ENCODE peak calls at places on chromosomes 11 and 22, in seven cellular contexts. T, X, V, W, L, U and S are unnamed samples. For H3K36me3 and H3K4me1, the result is how much of the 10 kb centered on the place peaks cover.

GRCh38 chr11:19628018-19628417 is 84.6 kb upstream of the NAV2 start:
- DNase-seq in T (peak), X (peak), V (no peak), W (no peak), L (no peak), U (peak), S (no peak)

GRCh38 chr11:2376751-2377451 is at the start of gene CD81:
- DNase-seq in T (peak), X (no peak), V (peak), W (no peak), L (peak), U (no peak), S (peak)

GRCh38 chr11:100563541-100564280 is 123.4 kb upstream of the ARHGAP42 start:
- DNase-seq in T (peak), X (no peak), V (no peak), W (no peak), L (no peak), U (no peak), S (no peak)

GRCh38 chr22:17777005-17777716 is 2.9 kb upstream of the BID start:
- DNase-seq in T (no peak), X (no peak), V (peak), W (no peak), L (no peak), U (no peak), S (peak)

GRCh38 chr11:40722179-40722795 is 737.2 kb downstream of the LRRC4C start:
- DNase-seq in T (no peak), X (no peak), V (no peak), W (peak), L (peak), U (no peak), S (peak)

GRCh38 chr11:22337571-22338464 is at the start of gene SLC17A6:
- DNase-seq in T (peak), X (no peak), V (no peak), W (peak), L (peak), U (no peak), S (peak)

GRCh38 chr22:23984430-23984829 is 4.5 kb downstream of the GSTT2 start:
- DNase-seq in T (peak), X (no peak), V (no peak), W (peak), L (no peak), U (no peak), S (peak)

GRCh38 chr11:67438121-67438902 is 830 bp upstream of the PTPRCAP start:
- DNase-seq in T (no peak), X (no peak), V (peak), W (no peak), L (no peak), U (no peak), S (peak)

GRCh38 chr22:42180349-42180842 is 49.8 kb upstream of the CYP2D6 start:
- DNase-seq in T (peak), X (no peak), V (peak), W (no peak), L (peak), U (no peak), S (peak)

GRCh38 chr11:117070016-117070415 is 28.2 kb downstream of the SIK3 start:
- DNase-seq in T (peak), X (no peak), V (no peak), W (no peak), L (no peak), U (no peak), S (no peak)

GRCh38 chr11:10823152-10823579 is 14.4 kb upstream of the EIF4G2 start:
- DNase-seq in T (no peak), X (no peak), V (no peak), W (no peak), L (no peak), U (no peak), S (no peak)

GRCh38 chr11:120859552-120860295 is 164.2 kb upstream of the TBCEL start:
- DNase-seq in T (no peak), X (no peak), V (no peak), W (no peak), L (no peak), U (no peak), S (no peak)

GRCh38 chr22:38569181-38569971 is 607 bp downstream of the DMC1 start:
- DNase-seq in T (peak), X (peak), V (no peak), W (peak), L (no peak), U (no peak), S (peak)

GRCh38 chr22:41998361-41999261 is at the start of gene WBP2NL:
- DNase-seq in T (peak), X (peak), V (peak), W (peak), L (peak), U (peak), S (peak)

GRCh38 chr11:63764201-63764711 is 4.3 kb downstream of the ZFTA start:
- DNase-seq in T (no peak), X (peak), V (no peak), W (no peak), L (no peak), U (no peak), S (no peak)

GRCh38 chr11:61683961-61684869 is 4.0 kb downstream of the DAGLA start:
- DNase-seq in T (no peak), X (no peak), V (no peak), W (no peak), L (peak), U (no peak), S (no peak)

GRCh38 chr11:1077417-1078119 is 2.9 kb downstream of the MUC2 start:
- DNase-seq in T (no peak), X (no peak), V (no peak), W (no peak), L (no peak), U (no peak), S (no peak)

GRCh38 chr22:31075961-31076360 is 5.2 kb upstream of the SMTN start:
- DNase-seq in T (peak), X (peak), V (no peak), W (no peak), L (no peak), U (peak), S (no peak)

GRCh38 chr22:41688365-41689211 is at the start of gene SNU13:
- DNase-seq in T (peak), X (peak), V (peak), W (peak), L (peak), U (peak), S (peak)

DNA sequence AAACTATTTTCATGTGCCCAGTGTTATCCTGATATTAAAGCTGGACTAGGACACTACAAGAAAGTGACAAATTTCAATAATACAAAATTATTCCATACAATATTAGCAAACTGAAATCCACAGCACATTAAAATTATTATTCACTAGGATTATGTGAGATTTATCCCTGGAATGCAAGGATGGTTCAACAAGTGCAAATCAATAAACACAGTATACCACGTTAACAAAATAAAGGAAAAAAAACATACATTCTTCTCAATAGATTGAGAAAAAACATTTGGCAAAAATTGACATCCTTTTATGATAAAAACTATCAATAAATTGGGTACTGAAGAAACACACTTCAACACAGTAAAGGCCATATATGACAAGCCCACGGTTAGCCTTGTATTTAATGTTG is 1758.2 kb upstream of the RAG2 start:
- DNase-seq in T (no peak), X (no peak), V (no peak), W (no peak), L (no peak), U (no peak), S (no peak)
- H3K27ac ChIP-seq in T (no peak), X (no peak), V (no peak), W (no peak), L (no peak), U (no peak), S (no peak)

GRCh38 chr11:9747229-9747628 is 83.4 kb downstream of the SWAP70 start:
- DNase-seq in T (no peak), X (no peak), V (no peak), W (no peak), L (no peak), U (no peak), S (no peak)
- H3K36me3 ChIP-seq in T (under half), X (under half), V (under half), W (under half), L (half or more), U (under half), S (under half)

GRCh38 chr22:22657712-22658111 is 13.3 kb downstream of the GGTLC2 start:
- DNase-seq in T (no peak), X (no peak), V (no peak), W (no peak), L (no peak), U (no peak), S (no peak)
- H3K4me1 ChIP-seq in T (under half), X (under half), V (under half), W (under half), L (under half), U (under half), S (under half)

DNA sequence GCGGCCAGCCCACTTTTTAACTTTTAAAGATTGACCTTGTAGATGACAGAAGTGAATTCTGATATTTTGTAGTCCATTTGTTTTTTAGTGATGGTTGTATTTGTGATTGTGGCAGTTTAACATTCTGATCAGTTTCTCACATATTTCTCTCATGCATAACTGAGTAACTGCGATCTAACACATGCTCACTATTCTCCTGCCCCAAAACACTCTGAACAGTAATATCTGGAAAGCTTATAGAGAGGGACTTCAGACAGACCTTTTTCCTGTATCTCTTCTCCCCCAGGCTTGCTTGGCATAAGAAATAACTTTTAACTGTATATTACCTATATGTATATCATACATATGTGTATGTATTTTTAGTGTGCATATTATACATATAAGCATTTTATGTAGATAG is 37.3 kb upstream of the MYO18B start:
- DNase-seq in T (no peak), X (no peak), V (no peak), W (no peak), L (no peak), U (no peak), S (no peak)
- H3K27ac ChIP-seq in T (no peak), X (no peak), V (no peak), W (no peak), L (no peak), U (no peak), S (no peak)

GRCh38 chr11:108253176-108253575 is 30.3 kb downstream of the ATM start:
- DNase-seq in T (peak), X (no peak), V (no peak), W (no peak), L (no peak), U (no peak), S (no peak)
- H3K36me3 ChIP-seq in T (under half), X (half or more), V (half or more), W (under half), L (half or more), U (under half), S (half or more)

DNA sequence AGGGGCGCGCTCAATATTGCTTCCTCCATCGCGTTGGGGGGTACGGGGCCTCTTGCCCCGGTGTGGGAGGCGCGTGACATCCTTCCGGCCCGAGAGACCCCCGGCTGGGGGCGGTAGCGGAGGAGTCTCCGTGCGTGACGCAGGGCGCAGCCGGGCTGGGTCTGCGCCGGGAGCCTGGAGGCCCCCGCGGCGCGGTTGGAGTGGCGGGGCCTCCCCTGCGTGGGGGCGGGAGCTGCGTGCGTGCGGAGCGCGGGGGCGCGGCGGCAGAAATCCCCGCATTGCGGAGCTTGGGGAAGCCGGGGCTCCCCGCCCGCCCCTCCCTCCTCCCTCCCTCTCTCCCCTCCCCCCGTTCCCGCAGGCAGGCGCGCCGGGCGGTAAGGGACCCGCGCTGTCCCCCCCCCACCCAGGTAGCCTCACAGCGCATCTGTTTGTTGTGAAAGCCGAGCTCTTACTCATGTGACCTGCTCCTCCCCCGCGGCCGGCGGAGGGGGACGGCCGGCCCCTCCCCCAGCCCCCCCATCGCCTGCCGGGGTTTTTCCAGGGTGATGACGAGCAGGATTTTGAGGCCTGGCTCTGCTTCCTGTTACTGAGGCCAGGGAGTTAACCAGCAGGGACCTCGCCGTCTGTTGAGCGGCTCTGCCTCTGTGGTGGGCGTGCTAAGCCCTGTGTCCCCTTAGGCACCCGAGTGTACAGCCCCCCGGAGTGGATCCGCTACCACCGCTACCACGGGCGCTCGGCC is 1.6 kb downstream of the PIM3 start:
- DNase-seq in T (peak), X (peak), V (peak), W (peak), L (peak), U (peak), S (peak)
- H3K4me1 ChIP-seq in T (under half), X (half or more), V (under half), W (under half), L (under half), U (under half), S (half or more)